ENCODE peak calls at places on chromosomes 16 and 17, in six cellular contexts. V, G, Y, F, P and Q are unnamed samples.

GRCh38 chr16:84501077-84501735 is 3.3 kb downstream of the MEAK7 start:
- DNase-seq in V (no peak), G (no peak), Y (peak), F (no peak), P (no peak), Q (no peak)

GRCh38 chr17:177155-177554 is 4.3 kb downstream of the DOC2B start:
- DNase-seq in V (no peak), G (no peak), Y (no peak), F (no peak), P (no peak), Q (no peak)

GRCh38 chr16:28254158-28254557 is 38.2 kb upstream of the SBK1 start:
- DNase-seq in V (no peak), G (no peak), Y (no peak), F (no peak), P (no peak), Q (no peak)

GRCh38 chr17:11580677-11581076 is 17.6 kb upstream of the DNAH9 start:
- DNase-seq in V (peak), G (no peak), Y (no peak), F (no peak), P (no peak), Q (no peak)

GRCh38 chr17:17667231-17667630 is 14.0 kb upstream of the RAI1 start:
- DNase-seq in V (no peak), G (no peak), Y (no peak), F (no peak), P (no peak), Q (no peak)

GRCh38 chr17:28110184-28110583 is 67.7 kb downstream of the NLK start:
- DNase-seq in V (no peak), G (no peak), Y (no peak), F (no peak), P (no peak), Q (no peak)

GRCh38 chr17:77869041-77869595 is 89.4 kb upstream of the TNRC6C start:
- DNase-seq in V (no peak), G (no peak), Y (no peak), F (no peak), P (no peak), Q (peak)

GRCh38 chr17:74433421-74434121 is 1.7 kb downstream of the GPRC5C start:
- DNase-seq in V (peak), G (no peak), Y (no peak), F (no peak), P (no peak), Q (no peak)

GRCh38 chr17:29154516-29155234 is 25.5 kb downstream of the MYO18A start:
- DNase-seq in V (no peak), G (no peak), Y (no peak), F (no peak), P (no peak), Q (peak)

GRCh38 chr16:57277586-57277985 is 6.9 kb downstream of the PLLP start:
- DNase-seq in V (no peak), G (no peak), Y (peak), F (no peak), P (no peak), Q (no peak)

GRCh38 chr17:61570118-61570517 is 20.9 kb downstream of the NACA2 start:
- DNase-seq in V (no peak), G (no peak), Y (peak), F (no peak), P (no peak), Q (no peak)

GRCh38 chr16:10950393-10950792 is 6.0 kb downstream of the CLEC16A start:
- DNase-seq in V (peak), G (no peak), Y (peak), F (no peak), P (no peak), Q (no peak)

GRCh38 chr17:40322417-40323315 is 13.7 kb downstream of the RARA start:
- DNase-seq in V (peak), G (peak), Y (peak), F (no peak), P (no peak), Q (peak)

GRCh38 chr16:89395150-89396142 is 94.9 kb downstream of the ANKRD11 start:
- DNase-seq in V (no peak), G (no peak), Y (peak), F (peak), P (peak), Q (peak)

GRCh38 chr17:81329279-81329926 is 34.3 kb upstream of the SLC38A10 start:
- DNase-seq in V (peak), G (no peak), Y (peak), F (peak), P (no peak), Q (peak)

GRCh38 chr16:81703177-81704155 is 75.6 kb upstream of the PLCG2 start:
- DNase-seq in V (no peak), G (no peak), Y (peak), F (peak), P (no peak), Q (no peak)

GRCh38 chr16:9138731-9139501 is 47.5 kb downstream of the HAPSTR1 start:
- DNase-seq in V (peak), G (peak), Y (peak), F (peak), P (peak), Q (peak)

GRCh38 chr16:75198135-75198600 is 8.8 kb downstream of the CTRB2 start:
- DNase-seq in V (peak), G (no peak), Y (no peak), F (no peak), P (no peak), Q (no peak)